ENCODE peak calls at places on chromosomes 4 and X, in eight cellular contexts. H is adipocyte, C is neuronal stem cell, P is GM10248, D is nucleus accumbens, R is kidney, E is HEK293T, K is progenitor cell of endocrine pancreas. O is an unnamed sample.

GRCh38 chrX:101617211-101618191 is at the start of gene ARMCX6:
- DNase-seq in H (peak), C (peak), P (peak), D (peak), R (peak), E (peak), K (peak), O (peak)

GRCh38 chrX:11968470-11968869 is 169.8 kb upstream of the FRMPD4 start:
- DNase-seq in H (no peak), C (no peak), P (no peak), D (no peak), R (no peak), E (no peak), K (no peak), O (no peak)

GRCh38 chrX:112636288-112636687 is 43.5 kb downstream of the LHFPL1 start:
- DNase-seq in H (peak), C (no peak), P (no peak), D (no peak), R (no peak), E (no peak), K (no peak), O (no peak)

GRCh38 chr4:19774690-19775256 is 476.9 kb upstream of the SLIT2 start:
- DNase-seq in H (peak), C (no peak), P (no peak), D (no peak), R (no peak), E (no peak), K (no peak), O (no peak)

GRCh38 chr4:98232202-98232601 is 29.0 kb upstream of the RAP1GDS1 start:
- DNase-seq in H (no peak), C (no peak), P (no peak), D (no peak), R (no peak), E (no peak), K (no peak), O (no peak)

GRCh38 chrX:118100091-118100490 is 16.5 kb downstream of the KLHL13 start:
- DNase-seq in H (no peak), C (no peak), P (no peak), D (no peak), R (no peak), E (no peak), K (no peak), O (no peak)

GRCh38 chrX:12580548-12580947 is 210.7 kb upstream of the PRPS2 start:
- DNase-seq in H (no peak), C (no peak), P (no peak), D (no peak), R (no peak), E (no peak), K (no peak), O (no peak)

GRCh38 chrX:109914114-109914849 is 88.6 kb upstream of the TMEM164 start:
- DNase-seq in H (no peak), C (no peak), P (no peak), D (no peak), R (no peak), E (no peak), K (no peak), O (no peak)

GRCh38 chrX:5388087-5388486 is 840.6 kb downstream of the NLGN4X start:
- DNase-seq in H (no peak), C (no peak), P (no peak), D (no peak), R (no peak), E (no peak), K (no peak), O (peak)

GRCh38 chr4:88761861-88762523 is 64.4 kb upstream of the NAP1L5 start:
- DNase-seq in H (no peak), C (no peak), P (no peak), D (no peak), R (no peak), E (no peak), K (no peak), O (no peak)

GRCh38 chrX:18964026-18964425 is 19.9 kb downstream of the PHKA2 start:
- DNase-seq in H (no peak), C (no peak), P (no peak), D (no peak), R (no peak), E (no peak), K (no peak), O (no peak)

GRCh38 chr4:173490817-173491518 is 39.1 kb downstream of the HAND2 start:
- DNase-seq in H (peak), C (no peak), P (no peak), D (no peak), R (no peak), E (no peak), K (no peak), O (no peak)

GRCh38 chrX:139158256-139158655 is 372.3 kb upstream of the F9 start:
- DNase-seq in H (no peak), C (no peak), P (no peak), D (no peak), R (peak), E (no peak), K (no peak), O (peak)

GRCh38 chr4:95758001-95758400 is 81.9 kb upstream of the PDHA2 start:
- DNase-seq in H (no peak), C (no peak), P (no peak), D (no peak), R (no peak), E (no peak), K (no peak), O (no peak)